ENCODE peak calls at places on chromosomes 12 and 14, in four cellular contexts. One of them, this sample, is unnamed.
A peak's percentile ranks its signal among the peaks of the same experiment; 100 is the strongest.

GRCh38 chr12:111858778-111859177 is 16.8 kb downstream of the MAPKAPK5 start:
- DNase-seq in cardiac muscle cell: no peak
- DNase-seq in HCT116: no peak
- DNase-seq in psoas muscle: no peak
- DNase-seq in this sample: no peak

GRCh38 chr12:71141270-71141948 is 16.4 kb downstream of the TSPAN8 start:
- DNase-seq in psoas muscle: no peak
- DNase-seq in cardiac muscle cell: no peak
- DNase-seq in HCT116: no peak
- DNase-seq in this sample: no peak

GRCh38 chr12:110765144-110765543 is 22.5 kb upstream of the PPP1CC start:
- DNase-seq in HCT116: no peak
- DNase-seq in cardiac muscle cell: no peak
- DNase-seq in psoas muscle: no peak
- DNase-seq in this sample: no peak

GRCh38 chr14:105322791-105323556 is 8.4 kb downstream of the PACS2 start:
- DNase-seq in HCT116: no peak
- DNase-seq in cardiac muscle cell: no peak
- DNase-seq in psoas muscle: no peak
- DNase-seq in this sample: no peak

GRCh38 chr12:113462117-113462774 is 9.4 kb downstream of the LHX5 start:
- DNase-seq in cardiac muscle cell: peak; percentile 83
- DNase-seq in HCT116: peak; percentile 67
- DNase-seq in psoas muscle: peak; percentile 86
- DNase-seq in this sample: peak; percentile 47

GRCh38 chr12:12079291-12079690 is 8.6 kb downstream of the BCL2L14 start:
- DNase-seq in psoas muscle: no peak
- DNase-seq in HCT116: no peak
- DNase-seq in cardiac muscle cell: peak; percentile 27
- DNase-seq in this sample: no peak

GRCh38 chr14:22535126-22535525 is 53.9 kb downstream of the DAD1 start:
- DNase-seq in psoas muscle: no peak
- DNase-seq in cardiac muscle cell: no peak
- DNase-seq in HCT116: no peak
- DNase-seq in this sample: no peak

GRCh38 chr14:89912667-89913211 is 41.8 kb downstream of the EFCAB11 start:
- DNase-seq in cardiac muscle cell: peak; percentile 96
- DNase-seq in HCT116: no peak
- DNase-seq in psoas muscle: no peak
- DNase-seq in this sample: peak; percentile 88

GRCh38 chr12:3236345-3237153 is 159.4 kb downstream of the TSPAN9 start:
- DNase-seq in cardiac muscle cell: peak; percentile 64
- DNase-seq in HCT116: peak; percentile 42
- DNase-seq in psoas muscle: peak; percentile 73
- DNase-seq in this sample: no peak

GRCh38 chr12:75641031-75641780 is 129.8 kb upstream of the KRR1 start:
- DNase-seq in psoas muscle: no peak
- DNase-seq in HCT116: peak; percentile 93
- DNase-seq in cardiac muscle cell: peak; percentile 80
- DNase-seq in this sample: peak; percentile 73

GRCh38 chr14:39267592-39268112 is 33.9 kb downstream of the MIA2 start:
- DNase-seq in HCT116: peak; percentile 24
- DNase-seq in psoas muscle: no peak
- DNase-seq in cardiac muscle cell: peak; percentile 23
- DNase-seq in this sample: no peak

GRCh38 chr12:28424965-28425364 is 234.7 kb downstream of the CCDC91 start:
- DNase-seq in cardiac muscle cell: peak; percentile 96
- DNase-seq in psoas muscle: no peak
- DNase-seq in HCT116: no peak
- DNase-seq in this sample: peak; percentile 87

DNA sequence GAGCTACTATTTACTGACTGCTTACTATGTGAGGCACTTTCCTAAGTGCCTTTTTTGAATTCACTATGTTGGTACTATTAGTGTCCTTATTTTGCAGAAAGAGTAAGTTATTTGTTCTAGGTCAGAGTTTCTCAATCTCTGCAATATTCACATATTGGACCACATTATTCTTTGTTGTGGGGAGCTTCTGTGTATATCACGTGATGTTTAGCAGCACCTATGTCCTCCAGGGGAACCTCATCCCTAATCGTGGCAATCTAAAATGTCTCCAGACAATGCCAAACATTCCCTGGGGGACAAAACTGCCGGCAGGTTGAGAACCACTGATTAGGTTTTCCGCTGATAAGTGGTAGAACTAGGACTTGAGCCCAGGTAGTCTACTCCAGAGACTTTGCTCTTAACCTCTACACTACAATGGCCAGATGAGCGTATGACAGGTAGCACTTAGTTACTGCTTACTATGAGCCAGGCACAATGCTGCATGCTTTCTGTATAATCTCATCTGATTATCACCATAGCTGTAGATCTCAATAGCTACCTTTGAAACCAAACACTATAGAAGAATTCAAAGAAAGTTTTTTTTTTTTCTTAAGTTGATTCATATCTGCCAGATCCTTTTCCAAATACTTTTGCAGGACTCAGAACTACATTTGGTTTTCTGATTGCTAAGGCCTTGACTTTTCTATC is 38.9 kb downstream of the NELL2 start:
- DNase-seq in cardiac muscle cell: no peak
- DNase-seq in psoas muscle: no peak
- DNase-seq in HCT116: no peak
- DNase-seq in this sample: no peak
- TF ChIP-seq CTCF in cardiac muscle cell: no peak
- TF ChIP-seq CTCF in psoas muscle: no peak
- TF ChIP-seq CTCF in HCT116: no peak
- TF ChIP-seq CTCF in this sample: no peak

GRCh38 chr14:64945431-64945830 is 2.9 kb upstream of the GPX2 start:
- DNase-seq in HCT116: no peak
- DNase-seq in psoas muscle: no peak
- DNase-seq in cardiac muscle cell: no peak
- DNase-seq in this sample: no peak
- H3K4me3 ChIP-seq in HCT116: no peak overlapping the region
- H3K4me3 ChIP-seq in psoas muscle: no peak overlapping the region
- H3K4me3 ChIP-seq in cardiac muscle cell: no peak overlapping the region
- H3K4me3 ChIP-seq in this sample: no peak overlapping the region

GRCh38 chr12:15592934-15593333 is 196.3 kb downstream of the EPS8 start:
- DNase-seq in HCT116: no peak
- DNase-seq in psoas muscle: no peak
- DNase-seq in cardiac muscle cell: peak; percentile 21
- DNase-seq in this sample: no peak
- TF ChIP-seq CTCF in HCT116: peak; percentile 46
- TF ChIP-seq CTCF in psoas muscle: no peak
- TF ChIP-seq CTCF in cardiac muscle cell: peak; percentile 13
- TF ChIP-seq CTCF in this sample: peak; percentile 44

GRCh38 chr14:88552859-88553258 is 1.9 kb downstream of the PTPN21 start:
- DNase-seq in psoas muscle: no peak
- DNase-seq in cardiac muscle cell: no peak
- DNase-seq in HCT116: no peak
- DNase-seq in this sample: no peak
- H3K4me3 ChIP-seq in psoas muscle: peak overlapping the region; percentile 91
- H3K4me3 ChIP-seq in cardiac muscle cell: no peak overlapping the region
- H3K4me3 ChIP-seq in HCT116: no peak overlapping the region
- H3K4me3 ChIP-seq in this sample: no peak overlapping the region

GRCh38 chr12:55572168-55572567 is at the start of gene OR2AP1:
- DNase-seq in HCT116: no peak
- DNase-seq in psoas muscle: no peak
- DNase-seq in cardiac muscle cell: no peak
- DNase-seq in this sample: no peak
- TF ChIP-seq CTCF in HCT116: no peak
- TF ChIP-seq CTCF in psoas muscle: no peak
- TF ChIP-seq CTCF in cardiac muscle cell: no peak
- TF ChIP-seq CTCF in this sample: no peak

GRCh38 chr12:123388948-123389559 is 5.1 kb downstream of the KMT5A start:
- DNase-seq in cardiac muscle cell: no peak
- DNase-seq in psoas muscle: no peak
- DNase-seq in HCT116: no peak
- DNase-seq in this sample: no peak

GRCh38 chr12:123389560-123390351 is 5.8 kb downstream of the KMT5A start:
- DNase-seq in psoas muscle: peak; percentile 87
- DNase-seq in HCT116: no peak
- DNase-seq in cardiac muscle cell: no peak
- DNase-seq in this sample: no peak

GRCh38 chr12:123391546-123392343 is 7.8 kb downstream of the KMT5A start:
- DNase-seq in HCT116: no peak
- DNase-seq in cardiac muscle cell: no peak
- DNase-seq in psoas muscle: peak; percentile 58
- DNase-seq in this sample: no peak

GRCh38 chr12:123388218-123388947 is 4.5 kb downstream of the KMT5A start:
- DNase-seq in cardiac muscle cell: peak; percentile 74
- DNase-seq in psoas muscle: peak; percentile 90
- DNase-seq in HCT116: no peak
- DNase-seq in this sample: no peak

DNA sequence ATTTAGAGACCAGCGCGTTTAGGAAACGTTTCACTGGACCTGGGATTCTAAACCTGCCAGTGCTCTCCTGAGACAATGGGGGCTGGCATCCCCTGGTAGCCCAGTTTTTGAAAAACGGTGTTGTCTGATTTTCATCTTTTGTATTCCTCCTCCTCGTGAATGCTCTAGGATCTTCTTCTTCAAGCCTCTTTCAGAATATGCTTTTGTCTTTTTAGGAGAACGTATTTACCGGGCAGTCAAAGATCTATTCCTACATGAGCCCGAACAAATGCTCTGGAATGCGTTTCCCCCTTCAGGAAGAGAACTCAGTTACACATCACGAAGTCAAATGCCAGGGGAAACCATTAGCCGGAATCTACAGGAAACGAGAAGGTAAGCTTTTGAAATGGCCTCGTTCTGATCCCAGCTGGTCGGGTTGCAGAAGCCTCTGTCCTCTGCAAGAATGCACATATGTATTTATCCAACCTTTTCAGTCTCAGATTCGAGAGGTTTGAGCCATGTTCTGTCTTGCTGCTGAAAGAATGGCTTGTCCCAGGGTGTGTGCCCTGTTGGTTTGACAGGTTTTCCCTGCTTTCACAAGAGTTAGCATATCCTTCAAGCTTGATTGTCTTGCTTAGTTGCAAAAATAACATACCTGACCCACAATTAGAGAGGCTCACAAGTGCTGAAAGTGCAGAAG is 6.6 kb downstream of the KMT5A start:
- DNase-seq in psoas muscle: no peak
- DNase-seq in cardiac muscle cell: no peak
- DNase-seq in HCT116: no peak
- DNase-seq in this sample: no peak
- H3K4me3 ChIP-seq in psoas muscle: peak overlapping the region; percentile 73
- H3K4me3 ChIP-seq in cardiac muscle cell: peak overlapping the region; percentile 43
- H3K4me3 ChIP-seq in HCT116: no peak overlapping the region
- H3K4me3 ChIP-seq in this sample: peak overlapping the region; percentile 62

This sample was measured in astrocyte of the cerebellum.